ENCODE peak calls at places on chromosomes 16 and 17, in ten cellular contexts. Z is heart right ventricle, T is stomach, V is neural progenitor cell, L is WTC11, O is ovary, S is bronchial epithelial cell, K is psoas muscle, D is lower leg skin, J is Calu3. U is an unnamed sample.

GRCh38 chr16:53968896-53969295 is 264.9 kb downstream of the FTO start:
- DNase-seq in Z (no peak), T (no peak), V (no peak), L (no peak), O (no peak), S (no peak), K (no peak), D (no peak), J (no peak), U (no peak)

GRCh38 chr17:5584971-5585794 is 874 bp upstream of the NLRP1 start:
- DNase-seq in Z (no peak), T (no peak), V (no peak), L (no peak), O (no peak), S (peak), K (no peak), D (no peak), J (peak), U (no peak)

GRCh38 chr16:10210979-10211378 is 28.8 kb upstream of the GRIN2A start:
- DNase-seq in Z (no peak), T (no peak), V (no peak), L (no peak), O (no peak), S (no peak), K (no peak), D (no peak), J (no peak), U (no peak)

GRCh38 chr17:5355416-5356129 is 63.9 kb downstream of the NUP88 start:
- DNase-seq in Z (no peak), T (no peak), V (no peak), L (no peak), O (no peak), S (peak), K (no peak), D (no peak), J (no peak), U (no peak)

GRCh38 chr17:64016248-64016784 is 4.1 kb downstream of the ICAM2 start:
- DNase-seq in Z (no peak), T (no peak), V (no peak), L (no peak), O (no peak), S (no peak), K (no peak), D (no peak), J (no peak), U (no peak)

GRCh38 chr17:78789663-78790181 is 7.6 kb upstream of the CYTH1 start:
- DNase-seq in Z (peak), T (peak), V (no peak), L (no peak), O (peak), S (peak), K (peak), D (peak), J (no peak), U (no peak)

GRCh38 chr17:63988741-63989621 is 9.2 kb upstream of the PRR29 start:
- DNase-seq in Z (no peak), T (no peak), V (peak), L (peak), O (no peak), S (no peak), K (peak), D (no peak), J (no peak), U (no peak)

GRCh38 chr16:31129568-31130335 is 5.8 kb downstream of the PRSS8 start:
- DNase-seq in Z (no peak), T (no peak), V (no peak), L (no peak), O (peak), S (no peak), K (peak), D (no peak), J (peak), U (no peak)

GRCh38 chr16:87460936-87461335 is 31.9 kb downstream of the ZCCHC14 start:
- DNase-seq in Z (no peak), T (no peak), V (no peak), L (no peak), O (no peak), S (no peak), K (no peak), D (no peak), J (no peak), U (no peak)

GRCh38 chr16:14289692-14290340 is 218.7 kb downstream of the MRTFB start:
- DNase-seq in Z (no peak), T (peak), V (peak), L (peak), O (no peak), S (peak), K (no peak), D (no peak), J (peak), U (no peak)

GRCh38 chr17:31580331-31581021 is 189.0 kb downstream of the RAB11FIP4 start:
- DNase-seq in Z (no peak), T (peak), V (no peak), L (no peak), O (peak), S (peak), K (peak), D (no peak), J (peak), U (no peak)

GRCh38 chr17:35087731-35088646 is 24.5 kb upstream of the RFFL start:
- DNase-seq in Z (peak), T (peak), V (no peak), L (peak), O (no peak), S (peak), K (peak), D (peak), J (peak), U (peak)

GRCh38 chr17:39625198-39625769 is 1.5 kb upstream of the PPP1R1B start:
- DNase-seq in Z (no peak), T (no peak), V (no peak), L (no peak), O (no peak), S (no peak), K (no peak), D (no peak), J (peak), U (no peak)

GRCh38 chr17:45043268-45043681 is 8.2 kb downstream of the DCAKD start:
- DNase-seq in Z (no peak), T (no peak), V (no peak), L (no peak), O (no peak), S (peak), K (no peak), D (peak), J (no peak), U (no peak)

GRCh38 chr17:68567581-68567980 is 33.6 kb downstream of the FAM20A start:
- DNase-seq in Z (no peak), T (no peak), V (no peak), L (no peak), O (no peak), S (no peak), K (no peak), D (no peak), J (no peak), U (no peak)

GRCh38 chr17:18277076-18277475 is 16.6 kb downstream of the MIEF2 start:
- DNase-seq in Z (no peak), T (no peak), V (no peak), L (no peak), O (no peak), S (no peak), K (no peak), D (no peak), J (no peak), U (no peak)

GRCh38 chr17:6413073-6413472 is 21.8 kb downstream of the AIPL1 start:
- DNase-seq in Z (no peak), T (no peak), V (peak), L (no peak), O (no peak), S (peak), K (no peak), D (no peak), J (no peak), U (no peak)

GRCh38 chr17:64785050-64785449 is 122.9 kb upstream of the SMURF2 start:
- DNase-seq in Z (no peak), T (no peak), V (no peak), L (no peak), O (no peak), S (no peak), K (no peak), D (no peak), J (no peak), U (no peak)

GRCh38 chr17:43211480-43212402 is at the start of gene TMEM106A:
- DNase-seq in Z (peak), T (peak), V (peak), L (peak), O (peak), S (peak), K (peak), D (peak), J (no peak), U (peak)

GRCh38 chr16:15770512-15770911 is 86.3 kb downstream of the MYH11 start:
- DNase-seq in Z (no peak), T (no peak), V (no peak), L (no peak), O (no peak), S (no peak), K (peak), D (no peak), J (no peak), U (no peak)

GRCh38 chr17:81996232-81996756 is 18.9 kb downstream of the ASPSCR1 start:
- DNase-seq in Z (no peak), T (no peak), V (no peak), L (peak), O (no peak), S (no peak), K (peak), D (no peak), J (no peak), U (no peak)

GRCh38 chr16:85465328-85466307 is 147.5 kb upstream of the GSE1 start:
- DNase-seq in Z (peak), T (no peak), V (no peak), L (no peak), O (peak), S (peak), K (peak), D (no peak), J (no peak), U (no peak)

GRCh38 chr16:13919330-13919682 is 648 bp upstream of the ERCC4 start:
- DNase-seq in Z (no peak), T (no peak), V (peak), L (no peak), O (no peak), S (peak), K (no peak), D (no peak), J (peak), U (no peak)

GRCh38 chr16:88634994-88635670 is 3.2 kb upstream of the IL17C start:
- DNase-seq in Z (no peak), T (no peak), V (no peak), L (no peak), O (no peak), S (no peak), K (no peak), D (no peak), J (no peak), U (no peak)

GRCh38 chr17:69900101-69900500 is 174.9 kb upstream of the KCNJ16 start:
- DNase-seq in Z (no peak), T (no peak), V (no peak), L (no peak), O (no peak), S (no peak), K (no peak), D (no peak), J (no peak), U (no peak)

GRCh38 chr17:47205419-47205963 is 3.7 kb upstream of the MYL4 start:
- DNase-seq in Z (peak), T (peak), V (no peak), L (peak), O (peak), S (peak), K (no peak), D (no peak), J (peak), U (no peak)

GRCh38 chr16:89721644-89722391 is 481 bp downstream of the ZNF276 start:
- DNase-seq in Z (peak), T (peak), V (peak), L (no peak), O (no peak), S (peak), K (peak), D (peak), J (peak), U (no peak)

GRCh38 chr17:19812407-19812806 is 55.3 kb downstream of the ULK2 start:
- DNase-seq in Z (no peak), T (no peak), V (no peak), L (no peak), O (no peak), S (no peak), K (no peak), D (no peak), J (no peak), U (no peak)

GRCh38 chr17:32955155-32955554 is 27.2 kb downstream of the TMEM98 start:
- DNase-seq in Z (no peak), T (no peak), V (no peak), L (no peak), O (no peak), S (no peak), K (no peak), D (no peak), J (no peak), U (no peak)

GRCh38 chr17:32953883-32954282 is 25.9 kb downstream of the TMEM98 start:
- DNase-seq in Z (no peak), T (no peak), V (no peak), L (no peak), O (no peak), S (no peak), K (no peak), D (no peak), J (no peak), U (no peak)

GRCh38 chr17:32954477-32954876 is 26.5 kb downstream of the TMEM98 start:
- DNase-seq in Z (no peak), T (peak), V (no peak), L (no peak), O (no peak), S (no peak), K (no peak), D (no peak), J (peak), U (no peak)

GRCh38 chr17:32958418-32958817 is 30.5 kb downstream of the TMEM98 start:
- DNase-seq in Z (no peak), T (no peak), V (no peak), L (no peak), O (no peak), S (no peak), K (no peak), D (no peak), J (no peak), U (no peak)

DNA sequence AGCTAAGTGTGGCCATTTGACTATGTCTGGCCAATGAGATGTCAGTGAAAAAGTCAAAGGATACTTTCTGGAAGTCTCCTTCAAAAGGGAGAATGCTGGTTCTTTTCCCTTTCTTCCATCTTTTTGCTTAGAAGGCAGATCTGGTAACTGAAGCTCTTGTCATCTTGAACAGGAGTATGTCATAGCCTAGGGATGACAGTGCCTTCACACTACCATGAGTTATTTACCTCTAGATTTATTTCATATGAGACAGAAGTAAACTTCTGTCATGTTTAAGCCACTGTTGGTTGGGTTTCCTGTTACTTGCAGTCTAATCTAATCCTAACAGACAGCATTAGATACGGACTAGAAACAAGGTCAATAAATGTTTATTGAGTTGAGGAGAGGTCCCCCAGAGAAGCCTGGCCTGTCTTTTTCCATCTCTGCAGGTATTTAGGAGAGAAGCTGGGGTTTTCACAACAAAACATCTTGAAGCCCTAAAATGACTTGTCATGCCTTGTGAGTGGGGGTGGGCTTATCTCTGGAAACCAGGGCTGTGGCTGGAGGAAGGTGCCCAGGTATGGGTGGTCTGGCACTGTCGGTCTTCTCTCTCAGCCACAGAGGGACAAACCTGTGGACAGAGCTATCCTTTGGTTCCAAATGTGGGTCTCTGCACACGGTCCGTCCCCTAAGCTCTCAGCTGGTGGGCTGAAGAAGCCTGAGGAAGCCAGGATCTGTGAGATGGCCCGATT is 28.5 kb downstream of the TMEM98 start:
- DNase-seq in Z (no peak), T (no peak), V (no peak), L (no peak), O (no peak), S (no peak), K (no peak), D (no peak), J (no peak), U (no peak)
- TF ChIP-seq CTCF in Z (no peak), T (no peak), V (no peak), L (no peak), O (no peak), S (no peak), K (no peak), D (no peak), J (no peak), U (no peak)

GRCh38 chr17:36534881-36535668 is at the start of gene PIGW:
- DNase-seq in Z (peak), T (peak), V (peak), L (peak), O (peak), S (peak), K (peak), D (peak), J (peak), U (peak)
- TF ChIP-seq CTCF in Z (no peak), T (peak), V (no peak), L (no peak), O (peak), S (peak), K (peak), D (no peak), J (peak), U (no peak)

GRCh38 chr16:79331064-79331463 is 269.5 kb downstream of the MAF start:
- DNase-seq in Z (no peak), T (no peak), V (no peak), L (no peak), O (no peak), S (no peak), K (no peak), D (no peak), J (no peak), U (no peak)

GRCh38 chr16:79329967-79330366 is 270.6 kb downstream of the MAF start:
- DNase-seq in Z (no peak), T (no peak), V (no peak), L (no peak), O (no peak), S (no peak), K (no peak), D (no peak), J (no peak), U (no peak)

GRCh38 chr16:79337906-79338305 is 262.6 kb downstream of the MAF start:
- DNase-seq in Z (no peak), T (no peak), V (no peak), L (no peak), O (no peak), S (no peak), K (no peak), D (no peak), J (no peak), U (no peak)

GRCh38 chr16:79336437-79337229 is 263.9 kb downstream of the MAF start:
- DNase-seq in Z (no peak), T (no peak), V (no peak), L (no peak), O (peak), S (no peak), K (no peak), D (no peak), J (no peak), U (no peak)

GRCh38 chr16:79334127-79334526 is 266.4 kb downstream of the MAF start:
- DNase-seq in Z (no peak), T (no peak), V (peak), L (peak), O (no peak), S (no peak), K (no peak), D (no peak), J (peak), U (no peak)
- TF ChIP-seq CTCF in Z (peak), T (peak), V (peak), L (peak), O (no peak), S (no peak), K (peak), D (no peak), J (no peak), U (peak)

GRCh38 chr16:68490829-68491575 is 42.7 kb upstream of the SMPD3 start:
- DNase-seq in Z (no peak), T (peak), V (no peak), L (peak), O (no peak), S (peak), K (no peak), D (peak), J (peak), U (no peak)
- TF ChIP-seq CTCF in Z (no peak), T (no peak), V (no peak), L (no peak), O (no peak), S (no peak), K (no peak), D (no peak), J (no peak), U (no peak)

DNA sequence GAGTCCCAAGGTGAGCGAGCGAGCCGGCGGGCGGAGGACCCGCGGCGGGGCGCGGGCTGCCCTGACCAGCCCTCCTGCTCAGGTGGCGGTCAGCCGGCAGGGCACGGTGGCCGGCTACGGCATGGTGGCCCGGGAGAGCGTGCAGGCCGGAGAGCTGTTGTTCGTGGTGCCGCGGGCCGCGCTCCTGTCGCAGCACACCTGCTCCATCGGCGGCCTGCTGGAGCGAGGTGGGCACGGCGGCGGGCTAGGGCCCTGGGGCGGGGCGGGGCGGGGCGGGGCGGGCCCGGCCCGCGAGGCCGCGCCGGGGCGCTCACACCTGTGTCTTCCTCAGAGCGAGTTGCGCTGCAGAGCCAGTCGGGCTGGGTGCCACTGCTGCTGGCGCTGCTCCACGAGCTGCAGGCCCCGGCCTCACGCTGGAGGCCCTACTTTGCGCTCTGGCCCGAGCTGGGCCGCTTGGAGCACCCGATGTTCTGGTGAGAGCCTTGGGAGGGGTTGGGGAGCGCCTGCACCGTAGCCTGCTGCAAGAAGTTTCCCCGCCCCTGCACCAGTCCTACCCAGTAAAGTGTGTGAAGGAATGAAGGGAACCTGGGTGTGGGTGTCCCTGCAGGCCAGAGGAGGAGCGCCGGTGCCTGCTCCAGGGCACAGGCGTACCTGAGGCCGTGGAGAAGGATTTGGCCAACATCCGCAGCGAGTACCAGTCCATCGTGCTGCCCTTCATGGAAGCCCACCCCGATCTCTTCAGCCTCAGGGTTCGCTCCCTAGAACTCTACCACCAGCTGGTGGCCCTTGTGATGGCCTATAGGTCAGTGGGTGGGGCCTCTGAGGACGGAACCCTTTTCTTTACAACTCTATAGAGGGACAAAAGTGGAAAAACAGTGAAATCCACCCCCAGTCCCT is 802 bp downstream of the SETD6 start:
- DNase-seq in Z (no peak), T (peak), V (peak), L (peak), O (no peak), S (peak), K (peak), D (no peak), J (peak), U (no peak)
- TF ChIP-seq CTCF in Z (no peak), T (no peak), V (no peak), L (no peak), O (no peak), S (no peak), K (no peak), D (no peak), J (peak), U (no peak)

GRCh38 chr16:4330277-4330882 is 14.5 kb downstream of the GLIS2 start:
- DNase-seq in Z (peak), T (peak), V (peak), L (peak), O (peak), S (no peak), K (peak), D (peak), J (peak), U (no peak)

GRCh38 chr16:4329354-4329775 is 13.5 kb downstream of the GLIS2 start:
- DNase-seq in Z (no peak), T (no peak), V (no peak), L (no peak), O (no peak), S (no peak), K (no peak), D (no peak), J (no peak), U (no peak)

GRCh38 chr16:4333308-4333638 is 17.4 kb downstream of the GLIS2 start:
- DNase-seq in Z (no peak), T (no peak), V (no peak), L (no peak), O (no peak), S (no peak), K (no peak), D (no peak), J (no peak), U (no peak)

GRCh38 chr16:4332623-4333307 is 16.9 kb downstream of the GLIS2 start:
- DNase-seq in Z (no peak), T (no peak), V (no peak), L (no peak), O (no peak), S (no peak), K (no peak), D (no peak), J (no peak), U (no peak)

DNA sequence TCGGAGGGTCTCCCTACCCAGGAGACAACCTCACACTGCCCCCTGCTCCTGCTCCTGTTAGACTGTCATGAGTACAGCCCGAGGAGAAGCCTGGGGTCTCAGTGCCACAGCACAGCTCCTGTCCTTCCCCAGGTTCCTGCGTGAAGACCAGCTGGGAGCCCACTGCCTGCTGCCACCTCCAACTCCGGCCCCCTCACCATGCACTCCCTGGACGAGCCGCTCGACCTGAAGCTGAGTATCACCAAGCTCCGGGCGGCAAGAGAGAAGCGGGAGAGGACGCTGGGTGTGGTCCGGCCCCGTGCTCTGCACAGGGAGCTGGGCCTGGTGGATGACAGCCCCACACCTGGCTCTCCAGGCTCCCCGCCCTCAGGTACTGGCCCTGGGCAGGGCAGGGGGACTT is 16.2 kb downstream of the GLIS2 start:
- DNase-seq in Z (no peak), T (no peak), V (no peak), L (no peak), O (no peak), S (no peak), K (no peak), D (no peak), J (no peak), U (no peak)
- TF ChIP-seq CTCF in Z (no peak), T (no peak), V (no peak), L (no peak), O (no peak), S (no peak), K (no peak), D (no peak), J (no peak), U (no peak)